ENCODE peak calls at places on chromosome 12, in eight cellular contexts. G is psoas muscle, Y is fibroblast of pulmonary artery, P is IMR-90, X is activated B cell treated with CpG ODN at 0.5 μM for 24 hours, H is HCT116, W is HL-60, E is GM12865. D is an unnamed sample.
A peak's percentile ranks its signal among the peaks of the same experiment; 100 is the strongest.

GRCh38 chr12:15208871-15209656 is 12.2 kb downstream of the RERG start:
- DNase-seq in P (no peak), W (no peak), G (no peak), H (no peak), X (no peak), E (no peak), Y (peak; percentile 71), D (no peak)

GRCh38 chr12:68122236-68122920 is 37.2 kb downstream of the IFNG start:
- DNase-seq in P (no peak), H (no peak), G (no peak), X (no peak), W (no peak), Y (no peak), E (no peak), D (no peak)

GRCh38 chr12:66693901-66694513 is 15.1 kb upstream of the GRIP1 start:
- DNase-seq in P (peak; percentile 69), W (peak; percentile 30), X (no peak), Y (peak; percentile 79), E (peak; percentile 81), G (no peak), H (peak; percentile 52), D (no peak)

GRCh38 chr12:95633671-95634465 is 82.6 kb upstream of the USP44 start:
- DNase-seq in W (no peak), P (no peak), E (no peak), G (no peak), X (no peak), H (no peak), Y (peak; percentile 39), D (no peak)

GRCh38 chr12:90679674-90680073 is 275.3 kb downstream of the CCER1 start:
- DNase-seq in E (no peak), X (no peak), H (no peak), W (no peak), Y (no peak), P (no peak), G (no peak), D (no peak)

GRCh38 chr12:68808388-68809189 is 612 bp downstream of the MDM2 start:
- DNase-seq in G (peak; percentile 84), P (peak; percentile 93), E (peak; percentile 97), Y (peak; percentile 94), W (peak; percentile 63), X (peak; percentile 63), H (peak; percentile 87), D (peak; percentile 67)

GRCh38 chr12:42076976-42077375 is 67.7 kb downstream of the GXYLT1 start:
- DNase-seq in W (no peak), E (no peak), P (no peak), G (no peak), X (no peak), Y (no peak), H (no peak), D (no peak)

GRCh38 chr12:46372131-46372851 is at the start of gene SLC38A2:
- DNase-seq in H (peak; percentile 71), X (peak; percentile 97), E (peak; percentile 95), P (peak; percentile 90), G (peak; percentile 99), Y (peak; percentile 94), W (peak; percentile 79), D (peak; percentile 94)

GRCh38 chr12:106139422-106140141 is 828 bp upstream of the NUAK1 start:
- DNase-seq in E (peak; percentile 9), H (peak; percentile 56), P (peak; percentile 66), Y (peak; percentile 72), X (peak; percentile 22), G (peak; percentile 94), W (no peak), D (peak; percentile 73)

GRCh38 chr12:116533343-116534248 is 25.6 kb upstream of the MAP1LC3B2 start:
- DNase-seq in E (peak; percentile 66), P (peak; percentile 83), G (peak; percentile 80), W (peak; percentile 41), X (peak; percentile 82), H (peak; percentile 62), Y (peak; percentile 74), D (peak; percentile 77)

GRCh38 chr12:4223273-4223855 is 50.2 kb upstream of the CCND2 start:
- DNase-seq in Y (no peak), H (no peak), E (no peak), X (no peak), W (no peak), P (no peak), G (no peak), D (no peak)

GRCh38 chr12:109888179-109889020 is 8.1 kb upstream of the GLTP start:
- DNase-seq in X (no peak), Y (peak; percentile 87), E (peak; percentile 77), G (no peak), P (peak; percentile 97), W (peak; percentile 80), H (peak; percentile 50), D (no peak)

GRCh38 chr12:47111392-47111778 is 31.6 kb upstream of the AMIGO2 start:
- DNase-seq in G (no peak), E (no peak), H (no peak), P (no peak), W (no peak), Y (no peak), X (no peak), D (no peak)

GRCh38 chr12:78398750-78399149 is 465.8 kb upstream of the SYT1 start:
- DNase-seq in X (no peak), P (no peak), Y (peak; percentile 27), H (no peak), G (no peak), E (no peak), W (no peak), D (no peak)

GRCh38 chr12:68521848-68522502 is 88.7 kb upstream of the RAP1B start:
- DNase-seq in G (no peak), P (no peak), W (no peak), H (no peak), E (no peak), Y (no peak), X (no peak), D (no peak)

GRCh38 chr12:59858508-59858907 is 262.7 kb downstream of the SLC16A7 start:
- DNase-seq in P (no peak), Y (no peak), X (no peak), G (no peak), W (no peak), H (no peak), E (no peak), D (no peak)

GRCh38 chr12:7060353-7060954 is at the start of gene C1S:
- DNase-seq in P (peak; percentile 99), H (no peak), E (no peak), Y (peak; percentile 99), W (no peak), X (no peak), G (peak; percentile 90), D (no peak)

GRCh38 chr12:8033153-8034044 is 883 bp downstream of the FOXJ2 start:
- DNase-seq in E (peak; percentile 55), G (peak; percentile 74), W (no peak), H (no peak), P (peak; percentile 33), Y (peak; percentile 33), X (peak; percentile 29), D (no peak)

GRCh38 chr12:101783150-101783549 is 43.9 kb upstream of the SYCP3 start:
- DNase-seq in H (no peak), G (no peak), P (no peak), E (no peak), Y (no peak), X (no peak), W (no peak), D (no peak)

GRCh38 chr12:104720346-104721064 is 237.6 kb downstream of the SLC41A2 start:
- DNase-seq in H (no peak), W (no peak), Y (no peak), G (no peak), X (peak; percentile 27), E (peak; percentile 58), P (peak; percentile 47), D (no peak)

GRCh38 chr12:120229583-120230325 is 28.8 kb upstream of the RPLP0 start:
- DNase-seq in H (no peak), G (no peak), X (no peak), P (no peak), Y (peak; percentile 50), E (no peak), W (no peak), D (peak; percentile 72)

GRCh38 chr12:25020621-25021243 is 71.8 kb upstream of the BCAT1 start:
- DNase-seq in H (no peak), P (no peak), G (no peak), X (no peak), W (no peak), E (peak; percentile 81), Y (no peak), D (no peak)
- TF ChIP-seq CTCF in H (no peak), P (no peak), G (no peak), X (no peak), W (no peak), E (no peak), Y (no peak), D (no peak)

GRCh38 chr12:11810962-11811361 is 161.5 kb downstream of the ETV6 start:
- DNase-seq in X (no peak), H (no peak), P (no peak), Y (no peak), W (no peak), E (peak; percentile 63), G (no peak), D (no peak)

GRCh38 chr12:11813422-11813813 is 163.9 kb downstream of the ETV6 start:
- DNase-seq in E (no peak), P (no peak), H (no peak), W (no peak), Y (no peak), G (no peak), X (no peak), D (no peak)

GRCh38 chr12:11814362-11814761 is 164.9 kb downstream of the ETV6 start:
- DNase-seq in G (no peak), E (no peak), H (no peak), X (no peak), W (no peak), Y (peak; percentile 64), P (peak; percentile 89), D (no peak)

GRCh38 chr12:11815397-11815796 is 165.9 kb downstream of the ETV6 start:
- DNase-seq in G (no peak), P (no peak), W (no peak), Y (no peak), H (no peak), E (no peak), X (no peak), D (no peak)

GRCh38 chr12:11812558-11813421 is 163.3 kb downstream of the ETV6 start:
- DNase-seq in E (peak; percentile 78), H (no peak), G (no peak), X (peak; percentile 32), W (no peak), P (peak; percentile 27), Y (peak; percentile 33), D (no peak)
- TF ChIP-seq CTCF in E (peak; percentile 24), H (no peak), G (no peak), X (no peak), W (no peak), P (no peak), Y (peak; percentile 17), D (no peak)

DNA sequence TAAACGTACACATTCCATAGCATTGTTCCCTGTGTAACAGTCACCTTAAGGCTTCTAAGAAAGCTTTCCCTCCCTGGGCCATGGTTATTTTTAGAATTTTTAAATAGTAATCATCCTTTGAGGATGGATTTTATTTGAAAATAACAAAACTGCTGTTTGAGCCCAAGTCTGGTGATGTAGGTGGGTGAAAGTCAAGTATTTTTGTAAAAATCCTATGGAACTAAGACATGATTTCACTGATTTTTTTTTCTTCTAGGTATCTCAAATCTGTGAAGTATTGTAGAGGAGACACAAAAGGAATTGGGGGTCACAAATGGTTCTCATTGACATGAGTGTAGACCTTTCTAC is 1.4 kb downstream of the ISCU start:
- DNase-seq in G (no peak), Y (no peak), P (no peak), X (no peak), E (no peak), H (no peak), W (no peak), D (no peak)
- TF ChIP-seq CTCF in G (no peak), Y (no peak), P (no peak), X (no peak), E (no peak), H (no peak), W (no peak), D (peak; percentile 3)

GRCh38 chr12:401235-402126 is at the start of gene CCDC77:
- DNase-seq in Y (peak; percentile 94), X (peak; percentile 92), G (peak; percentile 94), P (peak; percentile 88), W (peak; percentile 88), H (peak; percentile 83), E (peak; percentile 96), D (peak; percentile 96)
- TF ChIP-seq CTCF in Y (peak; percentile 27), X (no peak), G (peak; percentile 34), P (peak; percentile 33), W (peak; percentile 1), H (no peak), E (no peak), D (no peak)